ENCODE peak calls at places on chromosomes 7 and 10, in four cellular contexts. L, M, H and S are unnamed samples.
A peak's percentile ranks its signal among the peaks of the same experiment; 100 is the strongest.

GRCh38 chr10:110042181-110042580 is 34.4 kb downstream of the ADD3 start:
- DNase-seq in H (no peak), M (no peak), L (no peak), S (peak; percentile 24)

GRCh38 chr7:157462840-157463239 is 126.0 kb downstream of the DNAJB6 start:
- DNase-seq in L (no peak), H (no peak), M (no peak), S (no peak)

GRCh38 chr7:64888561-64888900 is 14.5 kb upstream of the ZNF273 start:
- DNase-seq in H (peak; percentile 22), M (no peak), L (no peak), S (no peak)

GRCh38 chr7:82339958-82340357 is 103.6 kb downstream of the CACNA2D1 start:
- DNase-seq in L (no peak), M (no peak), H (no peak), S (no peak)

GRCh38 chr7:108515013-108515412 is 10.9 kb downstream of the PNPLA8 start:
- DNase-seq in L (no peak), M (no peak), H (no peak), S (peak; percentile 33)

GRCh38 chr7:110442386-110442837 is 648.5 kb upstream of the LRRN3 start:
- DNase-seq in M (peak; percentile 2), H (peak; percentile 11), L (peak; percentile 21), S (no peak)

GRCh38 chr7:111126987-111127386 is 36.1 kb downstream of the LRRN3 start:
- DNase-seq in L (no peak), H (peak; percentile 49), M (no peak), S (peak; percentile 63)

GRCh38 chr7:81851413-81851812 is 81.6 kb upstream of the HGF start:
- DNase-seq in L (no peak), M (no peak), H (no peak), S (no peak)

GRCh38 chr10:21634599-21635365 is 100.8 kb downstream of the MLLT10 start:
- DNase-seq in L (no peak), M (peak; percentile 12), H (peak; percentile 8), S (peak; percentile 17)

GRCh38 chr7:7395785-7396184 is 139.9 kb downstream of the COL28A1 start:
- DNase-seq in L (no peak), H (no peak), M (no peak), S (no peak)

GRCh38 chr7:6621195-6622128 is 6.1 kb downstream of the ZNF853 start:
- DNase-seq in L (no peak), M (no peak), H (no peak), S (no peak)

GRCh38 chr7:24882989-24883631 is 96.9 kb downstream of the OSBPL3 start:
- DNase-seq in L (no peak), M (peak; percentile 60), H (peak; percentile 94), S (peak; percentile 97)

GRCh38 chr10:124672181-124672638 is 72.0 kb downstream of the FAM53B start:
- DNase-seq in H (peak; percentile 61), M (no peak), L (no peak), S (no peak)

GRCh38 chr10:42513921-42514320 is 124.4 kb downstream of the ZNF33B start:
- DNase-seq in L (no peak), M (no peak), H (no peak), S (no peak)

GRCh38 chr10:119496282-119496681 is 46.2 kb downstream of the RGS10 start:
- DNase-seq in L (no peak), M (no peak), H (no peak), S (no peak)

GRCh38 chr7:92461027-92462003 is 14.0 kb downstream of the GATAD1 start:
- DNase-seq in L (peak; percentile 18), M (peak; percentile 69), H (peak; percentile 64), S (peak; percentile 55)

GRCh38 chr10:94673614-94674321 is 9.8 kb upstream of the CYP2C18 start:
- DNase-seq in H (no peak), M (no peak), L (no peak), S (peak; percentile 10)

GRCh38 chr7:44461387-44461786 is 29.1 kb downstream of the NUDCD3 start:
- DNase-seq in L (no peak), H (peak; percentile 80), M (no peak), S (peak; percentile 79)

GRCh38 chr7:134856141-134856540 is 76.7 kb downstream of the CALD1 start:
- DNase-seq in L (no peak), H (peak; percentile 72), M (peak; percentile 81), S (peak; percentile 65)

GRCh38 chr7:30971440-30971839 is 7.7 kb downstream of the GHRHR start:
- DNase-seq in M (no peak), H (no peak), L (no peak), S (no peak)

GRCh38 chr7:5598769-5599371 is 175.2 kb upstream of the TNRC18 start:
- DNase-seq in L (no peak), M (peak; percentile 19), H (peak; percentile 62), S (peak; percentile 55)

GRCh38 chr7:151793531-151793935 is 83.4 kb downstream of the PRKAG2 start:
- DNase-seq in H (no peak), M (no peak), L (no peak), S (peak; percentile 31)

GRCh38 chr10:98425511-98426352 is 10.8 kb upstream of the PYROXD2 start:
- DNase-seq in L (peak; percentile 46), M (peak; percentile 46), H (peak; percentile 65), S (peak; percentile 47)

GRCh38 chr7:115019882-115020605 is 98.2 kb downstream of the MDFIC start:
- DNase-seq in L (no peak), H (no peak), M (no peak), S (no peak)

GRCh38 chr10:86151613-86152012 is 215.0 kb downstream of the GRID1 start:
- DNase-seq in H (no peak), M (no peak), L (no peak), S (no peak)
- H3K4me3 ChIP-seq in H (no peak overlapping the region), M (no peak overlapping the region), L (no peak overlapping the region), S (no peak overlapping the region)

GRCh38 chr7:27110977-27111752 is 8.7 kb upstream of the HOXA2 start:
- DNase-seq in H (no peak), M (no peak), L (no peak), S (peak; percentile 91)
- H3K4me3 ChIP-seq in H (no peak overlapping the region), M (peak overlapping the region; percentile 55), L (no peak overlapping the region), S (peak overlapping the region; percentile 31)

GRCh38 chr10:72242675-72243074 is 26.6 kb upstream of the ASCC1 start:
- DNase-seq in H (peak; percentile 63), L (no peak), M (peak; percentile 36), S (peak; percentile 75)
- H3K4me3 ChIP-seq in H (no peak overlapping the region), L (no peak overlapping the region), M (no peak overlapping the region), S (no peak overlapping the region)

GRCh38 chr10:71753960-71754505 is 19.3 kb downstream of the VSIR start:
- DNase-seq in H (no peak), M (no peak), L (no peak), S (no peak)

GRCh38 chr10:71757450-71757918 is 15.8 kb downstream of the VSIR start:
- DNase-seq in L (no peak), M (no peak), H (no peak), S (no peak)

GRCh38 chr10:71755179-71755879 is 18.0 kb downstream of the VSIR start:
- DNase-seq in H (no peak), M (no peak), L (no peak), S (no peak)

GRCh38 chr10:71754562-71754961 is 18.8 kb downstream of the VSIR start:
- DNase-seq in H (no peak), M (no peak), L (no peak), S (no peak)

DNA sequence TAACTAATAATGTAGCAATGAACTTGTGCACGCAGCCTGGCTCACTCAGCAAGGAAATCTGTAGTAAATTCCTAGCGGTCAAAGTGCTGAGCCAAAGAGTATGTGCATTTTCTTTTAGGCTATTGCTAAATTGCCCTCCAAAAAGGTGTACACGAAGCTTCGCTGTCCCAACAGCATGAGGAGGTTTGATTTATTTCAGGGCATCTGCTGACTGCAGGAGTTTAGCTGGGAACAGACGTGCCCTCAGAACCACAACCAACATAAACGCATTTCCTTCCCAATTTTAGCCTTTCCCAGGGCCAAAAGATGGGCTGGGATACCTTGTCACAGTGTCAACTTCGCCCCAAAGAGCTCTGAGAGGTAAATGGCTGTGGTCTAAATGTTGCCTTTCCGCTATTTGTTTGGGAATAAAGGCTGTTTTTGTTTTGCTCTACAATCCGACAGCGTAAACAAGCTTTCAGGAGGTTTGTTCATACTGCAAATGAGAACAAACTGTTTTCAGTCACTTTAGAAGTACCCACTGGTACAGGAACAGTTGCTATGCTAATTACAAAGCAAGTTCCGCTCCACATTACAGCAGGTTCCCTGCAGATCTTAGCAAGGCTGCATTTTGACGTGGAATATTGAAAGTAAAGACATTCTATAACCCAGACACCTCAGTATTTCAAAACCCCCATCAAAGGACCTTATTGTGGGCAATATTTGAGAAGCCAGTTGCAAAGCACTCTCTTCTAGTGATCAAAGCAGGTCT is 16.7 kb downstream of the VSIR start:
- DNase-seq in H (peak; percentile 64), L (no peak), M (peak; percentile 29), S (no peak)
- H3K4me3 ChIP-seq in H (no peak overlapping the region), L (no peak overlapping the region), M (no peak overlapping the region), S (no peak overlapping the region)

GRCh38 chr7:28166982-28167715 is 13.4 kb downstream of the JAZF1 start:
- DNase-seq in L (no peak), H (peak; percentile 53), M (no peak), S (peak; percentile 35)
- H3K4me3 ChIP-seq in L (no peak overlapping the region), H (no peak overlapping the region), M (no peak overlapping the region), S (no peak overlapping the region)

GRCh38 chr7:84193787-84194186 is 802 bp downstream of the SEMA3A start:
- DNase-seq in H (no peak), L (no peak), M (no peak), S (no peak)

GRCh38 chr7:84190016-84190705 is 4.4 kb downstream of the SEMA3A start:
- DNase-seq in L (no peak), M (no peak), H (peak; percentile 67), S (no peak)

GRCh38 chr7:84194484-84195260 is at the start of gene SEMA3A:
- DNase-seq in H (peak; percentile 88), M (peak; percentile 70), L (peak; percentile 80), S (peak; percentile 78)

GRCh38 chr7:84191261-84191660 is 3.3 kb downstream of the SEMA3A start:
- DNase-seq in M (no peak), H (peak; percentile 37), L (no peak), S (peak; percentile 46)

DNA sequence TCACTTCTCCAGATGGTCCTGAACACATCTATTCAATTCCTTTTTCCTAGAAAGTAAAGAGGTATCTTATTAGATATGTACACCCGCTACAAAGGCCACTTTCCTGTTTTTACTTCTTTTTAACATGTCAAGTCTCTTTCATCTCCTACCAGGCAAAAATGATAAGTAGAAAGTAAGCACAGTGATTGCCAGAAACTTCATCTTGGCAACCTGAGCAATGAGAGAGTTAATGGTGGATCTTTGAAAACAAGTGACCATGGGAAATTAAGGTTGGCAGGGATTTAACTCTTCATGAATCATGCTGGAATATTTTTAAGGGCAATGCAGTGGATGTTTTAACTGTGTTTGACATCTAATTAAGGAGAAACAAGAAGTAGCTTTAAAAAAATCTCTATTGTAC is 2.7 kb downstream of the SEMA3A start:
- DNase-seq in L (no peak), M (no peak), H (peak; percentile 58), S (no peak)
- H3K4me3 ChIP-seq in L (peak overlapping the region; percentile 57), M (peak overlapping the region; percentile 89), H (peak overlapping the region; percentile 78), S (no peak overlapping the region)